ENCODE peak calls at places on chromosome 16, in ten cellular contexts. C is stimulated activated naive CD8-positive, alpha-beta T cell treated with anti-CD3 and anti-CD28 coated beads, Interleukin-15, Interleukin-2, amounts not matched to agents 100 U/mL and 50 U/mL, for 24 hours; I is SHP77; E is ELR; M is nucleus accumbens; V is brain microvascular endothelial cell; K is activated T-cell treated with anti-CD3 and anti-CD28 coated beads, Interleukin-2, amount 50 U/mL, for 72 hours; Z is stimulated activated CD8-positive, alpha-beta memory T cell treated with anti-CD3 and anti-CD28 coated beads, Interleukin-7, amount 100 ng/mL, for 1 hour; L is NCI-H1417 treated with DMSO at 0.1 percent for 48 hours; B is IMR-90. N is an unnamed sample.

GRCh38 chr16:82329504-82330192 is 159.6 kb upstream of the MPHOSPH6 start:
- DNase-seq in C (no peak), I (peak; percentile 95), E (no peak), M (no peak), V (no peak), K (no peak), Z (no peak), L (peak; percentile 59), B (no peak), N (no peak)

GRCh38 chr16:50611332-50611934 is 63.2 kb downstream of the NKD1 start:
- DNase-seq in C (no peak), I (no peak), E (peak; percentile 80), M (no peak), V (peak; percentile 39), K (no peak), Z (no peak), L (no peak), B (peak; percentile 6), N (no peak)

GRCh38 chr16:11605564-11605886 is 18.8 kb upstream of the LITAF start:
- DNase-seq in C (no peak), I (no peak), E (no peak), M (no peak), V (no peak), K (no peak), Z (no peak), L (no peak), B (no peak), N (no peak)

GRCh38 chr16:87671221-87671620 is 68.9 kb downstream of the JPH3 start:
- DNase-seq in C (no peak), I (no peak), E (no peak), M (no peak), V (no peak), K (no peak), Z (no peak), L (no peak), B (no peak), N (no peak)

GRCh38 chr16:58034786-58035185 is 9.2 kb downstream of the MMP15 start:
- DNase-seq in C (no peak), I (no peak), E (no peak), M (no peak), V (no peak), K (no peak), Z (no peak), L (no peak), B (no peak), N (no peak)

GRCh38 chr16:70738083-70738977 is 52.5 kb upstream of the MTSS2 start:
- DNase-seq in C (peak; percentile 62), I (peak; percentile 83), E (peak; percentile 74), M (peak; percentile 42), V (peak; percentile 48), K (peak; percentile 68), Z (no peak), L (no peak), B (peak; percentile 93), N (peak; percentile 80)

GRCh38 chr16:67396159-67396774 is 3.0 kb upstream of the TPPP3 start:
- DNase-seq in C (no peak), I (peak; percentile 87), E (peak; percentile 87), M (peak; percentile 26), V (peak; percentile 90), K (no peak), Z (no peak), L (peak; percentile 75), B (peak; percentile 78), N (no peak)

GRCh38 chr16:57091990-57092785 is at the start of gene CPNE2:
- DNase-seq in C (peak; percentile 59), I (no peak), E (peak; percentile 71), M (peak; percentile 67), V (no peak), K (peak; percentile 53), Z (no peak), L (no peak), B (peak; percentile 34), N (no peak)

GRCh38 chr16:31880322-31880979 is 6.8 kb downstream of the ZNF267 start:
- DNase-seq in C (no peak), I (no peak), E (peak; percentile 78), M (no peak), V (peak; percentile 83), K (peak; percentile 60), Z (no peak), L (no peak), B (peak; percentile 80), N (no peak)

GRCh38 chr16:84647830-84648594 is at the start of gene KLHL36:
- DNase-seq in C (peak; percentile 79), I (peak; percentile 12), E (peak; percentile 58), M (peak; percentile 21), V (no peak), K (peak; percentile 87), Z (peak; percentile 49), L (no peak), B (no peak), N (no peak)

GRCh38 chr16:27330542-27330941 is 16.8 kb downstream of the IL4R start:
- DNase-seq in C (no peak), I (no peak), E (no peak), M (no peak), V (peak; percentile 100), K (no peak), Z (no peak), L (no peak), B (peak; percentile 98), N (peak; percentile 91)

N was measured in ascending aorta.